ENCODE peak calls at places on chromosomes 3 and 15, in four cellular contexts. One of them, this sample, is unnamed. For H3K36me3, the result is how much of the 10 kb centered on the place peaks cover.

GRCh38 chr3:187773963-187774789 is 28.9 kb upstream of the BCL6 start:
- DNase-seq in psoas muscle: no peak
- DNase-seq in heart left ventricle: peak
- DNase-seq in GM23338: no peak
- DNase-seq in this sample: no peak

GRCh38 chr3:192409838-192410683 is 317.3 kb downstream of the FGF12 start:
- DNase-seq in psoas muscle: no peak
- DNase-seq in heart left ventricle: peak
- DNase-seq in GM23338: peak
- DNase-seq in this sample: no peak

GRCh38 chr3:54600441-54601204 is 327.2 kb downstream of the LRTM1 start:
- DNase-seq in psoas muscle: no peak
- DNase-seq in heart left ventricle: peak
- DNase-seq in GM23338: peak
- DNase-seq in this sample: no peak

GRCh38 chr3:159260049-159260662 is 458.3 kb downstream of the MFSD1 start:
- DNase-seq in psoas muscle: no peak
- DNase-seq in heart left ventricle: peak
- DNase-seq in GM23338: peak
- DNase-seq in this sample: no peak

GRCh38 chr3:28349397-28350000 is 875 bp upstream of the AZI2 start:
- DNase-seq in psoas muscle: peak
- DNase-seq in heart left ventricle: no peak
- DNase-seq in GM23338: no peak
- DNase-seq in this sample: no peak

GRCh38 chr3:32569540-32570425 is 875 bp downstream of the DYNC1LI1 start:
- DNase-seq in psoas muscle: peak
- DNase-seq in heart left ventricle: peak
- DNase-seq in GM23338: peak
- DNase-seq in this sample: peak

GRCh38 chr15:67822537-67823370 is 2.6 kb upstream of the SKOR1 start:
- DNase-seq in psoas muscle: peak
- DNase-seq in heart left ventricle: no peak
- DNase-seq in GM23338: peak
- DNase-seq in this sample: no peak

GRCh38 chr15:52714968-52715367 is 35.8 kb upstream of the ATOSA start:
- DNase-seq in psoas muscle: no peak
- DNase-seq in heart left ventricle: no peak
- DNase-seq in GM23338: no peak
- DNase-seq in this sample: no peak

GRCh38 chr3:25426408-25426807 is 1.7 kb upstream of the RARB start:
- DNase-seq in psoas muscle: no peak
- DNase-seq in heart left ventricle: peak
- DNase-seq in GM23338: peak
- DNase-seq in this sample: no peak

GRCh38 chr15:63450884-63451225 is 53.5 kb upstream of the USP3 start:
- DNase-seq in psoas muscle: no peak
- DNase-seq in heart left ventricle: no peak
- DNase-seq in GM23338: no peak
- DNase-seq in this sample: no peak

GRCh38 chr3:30644615-30645014 is 38.2 kb downstream of the TGFBR2 start:
- DNase-seq in psoas muscle: peak
- DNase-seq in heart left ventricle: peak
- DNase-seq in GM23338: no peak
- DNase-seq in this sample: no peak

GRCh38 chr15:91916051-91916450 is 62.5 kb downstream of the SLCO3A1 start:
- DNase-seq in psoas muscle: no peak
- DNase-seq in heart left ventricle: no peak
- DNase-seq in GM23338: no peak
- DNase-seq in this sample: no peak

GRCh38 chr15:93706881-93707280 is 524.5 kb upstream of the MCTP2 start:
- DNase-seq in psoas muscle: no peak
- DNase-seq in heart left ventricle: no peak
- DNase-seq in GM23338: no peak
- DNase-seq in this sample: no peak

GRCh38 chr3:45688194-45688881 is 858 bp upstream of the SACM1L start:
- DNase-seq in psoas muscle: no peak
- DNase-seq in heart left ventricle: peak
- DNase-seq in GM23338: peak
- DNase-seq in this sample: peak

GRCh38 chr15:91857772-91858171 is 4.3 kb downstream of the SLCO3A1 start:
- DNase-seq in psoas muscle: no peak
- DNase-seq in heart left ventricle: no peak
- DNase-seq in GM23338: no peak
- DNase-seq in this sample: no peak

GRCh38 chr3:13213490-13213889 is 140.3 kb upstream of the IQSEC1 start:
- DNase-seq in psoas muscle: no peak
- DNase-seq in heart left ventricle: no peak
- DNase-seq in GM23338: no peak
- DNase-seq in this sample: no peak

GRCh38 chr3:187935623-187936156 is 190.4 kb upstream of the BCL6 start:
- DNase-seq in psoas muscle: peak
- DNase-seq in heart left ventricle: no peak
- DNase-seq in GM23338: no peak
- DNase-seq in this sample: no peak

GRCh38 chr15:41790756-41791546 is 16.7 kb downstream of the MAPKBP1 start:
- DNase-seq in psoas muscle: no peak
- DNase-seq in heart left ventricle: peak
- DNase-seq in GM23338: peak
- DNase-seq in this sample: no peak

GRCh38 chr3:196600359-196600758 is 31.9 kb downstream of the FBXO45 start:
- DNase-seq in psoas muscle: no peak
- DNase-seq in heart left ventricle: no peak
- DNase-seq in GM23338: no peak
- DNase-seq in this sample: no peak

GRCh38 chr15:71699977-71700376 is 110.4 kb upstream of the NR2E3 start:
- DNase-seq in psoas muscle: no peak
- DNase-seq in heart left ventricle: no peak
- DNase-seq in GM23338: no peak
- DNase-seq in this sample: no peak

GRCh38 chr3:6448011-6448410 is 412.9 kb upstream of the GRM7 start:
- DNase-seq in psoas muscle: no peak
- DNase-seq in heart left ventricle: no peak
- DNase-seq in GM23338: no peak
- DNase-seq in this sample: no peak

GRCh38 chr15:84903751-84904150 is 19.3 kb downstream of the SLC28A1 start:
- DNase-seq in psoas muscle: no peak
- DNase-seq in heart left ventricle: no peak
- DNase-seq in GM23338: no peak
- DNase-seq in this sample: no peak

GRCh38 chr3:3800076-3800448 is 831 bp downstream of the LRRN1 start:
- DNase-seq in psoas muscle: peak
- DNase-seq in heart left ventricle: no peak
- DNase-seq in GM23338: peak
- DNase-seq in this sample: peak
- H3K4me3 ChIP-seq in psoas muscle: peak
- H3K4me3 ChIP-seq in heart left ventricle: peak
- H3K4me3 ChIP-seq in GM23338: peak
- H3K4me3 ChIP-seq in this sample: peak

DNA sequence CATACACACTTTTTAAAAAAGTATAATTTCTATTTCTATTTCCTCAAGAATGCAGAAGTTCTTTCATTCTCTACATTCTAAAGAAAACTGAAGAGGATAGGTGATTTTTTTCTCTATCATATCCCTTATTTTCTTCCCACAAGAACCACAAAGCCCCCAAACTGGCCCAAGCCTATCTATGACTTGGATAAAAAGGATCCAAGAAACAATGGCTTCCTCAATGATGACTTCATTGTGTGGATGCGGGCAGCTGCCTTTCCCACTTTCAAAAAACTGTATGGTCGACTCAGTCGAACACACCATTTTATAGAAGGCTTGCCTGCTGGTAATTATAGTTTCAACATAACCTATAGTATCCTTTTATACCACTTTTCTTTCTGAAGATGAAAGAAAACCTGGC is 52.9 kb upstream of the TBC1D23 start:
- DNase-seq in psoas muscle: no peak
- DNase-seq in heart left ventricle: no peak
- DNase-seq in GM23338: no peak
- DNase-seq in this sample: no peak
- H3K36me3 ChIP-seq in psoas muscle: under half
- H3K36me3 ChIP-seq in heart left ventricle: under half
- H3K36me3 ChIP-seq in GM23338: under half
- H3K36me3 ChIP-seq in this sample: under half

DNA sequence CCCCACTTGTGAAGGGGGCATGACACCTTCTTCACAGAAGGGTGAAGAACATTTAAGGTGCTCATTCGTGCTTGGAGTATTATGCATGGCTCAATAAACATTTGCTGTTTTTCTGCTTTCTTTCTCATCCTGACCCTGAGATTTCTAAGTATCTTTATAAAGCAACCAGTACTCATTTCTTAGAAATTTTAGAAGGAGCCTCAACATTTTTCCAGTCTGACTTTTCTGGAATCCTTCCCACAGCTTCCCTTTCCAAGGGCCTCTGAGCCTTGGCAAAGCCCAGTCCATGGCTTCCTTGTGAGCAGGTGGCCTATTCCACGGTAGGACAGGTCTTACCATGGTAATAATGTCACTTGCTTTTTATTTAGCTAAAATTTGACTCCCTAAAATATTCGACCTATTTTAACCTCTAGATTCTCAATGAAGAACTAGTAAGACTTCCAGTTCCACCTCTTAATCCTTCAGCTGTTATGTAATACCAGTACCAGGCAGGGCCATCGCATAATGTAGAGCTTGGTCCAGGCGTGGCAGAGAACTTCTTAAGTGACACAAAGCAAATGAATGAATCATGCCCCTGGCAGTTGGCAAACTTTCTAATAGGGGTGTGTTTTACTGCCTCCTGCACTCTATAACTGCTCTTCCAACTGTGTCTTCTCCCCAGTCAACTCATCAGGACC is 1.0 kb upstream of the TM4SF4 start:
- DNase-seq in psoas muscle: peak
- DNase-seq in heart left ventricle: no peak
- DNase-seq in GM23338: peak
- DNase-seq in this sample: no peak
- H3K4me3 ChIP-seq in psoas muscle: no peak
- H3K4me3 ChIP-seq in heart left ventricle: no peak
- H3K4me3 ChIP-seq in GM23338: no peak
- H3K4me3 ChIP-seq in this sample: no peak

DNA sequence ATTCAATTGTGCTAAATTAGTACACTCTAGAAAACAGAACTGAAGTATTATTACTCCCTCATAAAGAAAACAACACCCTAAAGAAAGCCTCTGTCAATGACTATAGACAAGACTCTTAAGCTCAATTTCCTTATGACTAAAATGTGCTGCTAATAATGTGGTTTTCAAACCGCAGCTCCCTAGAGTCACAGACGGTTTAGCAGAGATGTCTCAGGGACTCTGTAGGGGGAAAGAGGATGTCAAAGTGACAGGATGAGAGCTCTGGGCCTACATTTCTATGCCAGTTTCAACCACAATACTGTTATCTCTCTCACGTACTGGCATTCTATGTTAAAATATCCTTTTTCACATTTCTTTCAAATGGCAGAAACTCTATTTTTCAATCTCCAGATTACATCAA is 37.6 kb upstream of the WDR49 start:
- DNase-seq in psoas muscle: no peak
- DNase-seq in heart left ventricle: no peak
- DNase-seq in GM23338: no peak
- DNase-seq in this sample: no peak
- H3K36me3 ChIP-seq in psoas muscle: under half
- H3K36me3 ChIP-seq in heart left ventricle: half or more
- H3K36me3 ChIP-seq in GM23338: under half
- H3K36me3 ChIP-seq in this sample: under half

GRCh38 chr3:66473181-66473580 is 27.6 kb downstream of the LRIG1 start:
- DNase-seq in psoas muscle: no peak
- DNase-seq in heart left ventricle: no peak
- DNase-seq in GM23338: no peak
- DNase-seq in this sample: no peak
- H3K4me3 ChIP-seq in psoas muscle: peak
- H3K4me3 ChIP-seq in heart left ventricle: no peak
- H3K4me3 ChIP-seq in GM23338: no peak
- H3K4me3 ChIP-seq in this sample: no peak

DNA sequence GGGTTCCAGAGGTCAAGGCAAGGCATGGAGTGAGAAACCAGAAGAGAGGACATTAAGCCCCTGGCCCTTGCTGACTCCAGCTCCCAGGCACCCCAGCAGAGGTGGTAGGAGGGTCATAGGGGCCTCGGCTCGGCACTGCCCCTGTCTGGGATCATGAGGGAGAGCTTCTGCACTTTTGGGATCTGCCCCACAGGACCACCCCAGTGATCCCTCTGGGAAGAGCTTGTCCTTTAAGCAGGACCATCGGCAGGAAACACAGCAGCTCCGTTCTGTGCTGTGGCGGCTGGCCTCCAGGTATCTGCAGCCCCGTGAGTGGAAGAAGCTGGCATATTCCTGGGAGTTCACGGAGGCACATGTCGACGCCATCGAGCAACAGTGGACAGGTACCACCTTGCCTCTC is 35.5 kb downstream of the ANKDD1A start:
- DNase-seq in psoas muscle: no peak
- DNase-seq in heart left ventricle: no peak
- DNase-seq in GM23338: no peak
- DNase-seq in this sample: no peak
- H3K36me3 ChIP-seq in psoas muscle: under half
- H3K36me3 ChIP-seq in heart left ventricle: under half
- H3K36me3 ChIP-seq in GM23338: under half
- H3K36me3 ChIP-seq in this sample: under half

GRCh38 chr15:66388057-66388363 is 1.3 kb downstream of the MAP2K1 start:
- DNase-seq in psoas muscle: no peak
- DNase-seq in heart left ventricle: no peak
- DNase-seq in GM23338: no peak
- DNase-seq in this sample: no peak

GRCh38 chr15:66389859-66390382 is 3.2 kb downstream of the MAP2K1 start:
- DNase-seq in psoas muscle: no peak
- DNase-seq in heart left ventricle: no peak
- DNase-seq in GM23338: no peak
- DNase-seq in this sample: no peak

GRCh38 chr15:66389098-66389858 is 2.6 kb downstream of the MAP2K1 start:
- DNase-seq in psoas muscle: no peak
- DNase-seq in heart left ventricle: no peak
- DNase-seq in GM23338: no peak
- DNase-seq in this sample: no peak

GRCh38 chr15:66387176-66388056 is 704 bp downstream of the MAP2K1 start:
- DNase-seq in psoas muscle: peak
- DNase-seq in heart left ventricle: peak
- DNase-seq in GM23338: peak
- DNase-seq in this sample: peak

GRCh38 chr15:66388576-66388975 is 1.9 kb downstream of the MAP2K1 start:
- DNase-seq in psoas muscle: no peak
- DNase-seq in heart left ventricle: no peak
- DNase-seq in GM23338: no peak
- DNase-seq in this sample: no peak
- H3K4me3 ChIP-seq in psoas muscle: peak
- H3K4me3 ChIP-seq in heart left ventricle: no peak
- H3K4me3 ChIP-seq in GM23338: peak
- H3K4me3 ChIP-seq in this sample: no peak

This sample was measured in pancreas.